ENCODE peak calls at places on chromosomes 7 and 10, in four cellular contexts. L, E, O and H are unnamed samples.

GRCh38 chr10:21340341-21340740 is 185.1 kb downstream of the SKIDA1 start:
- DNase-seq in L (no peak), E (no peak), O (no peak), H (no peak)

GRCh38 chr10:100742067-100742771 is 3.2 kb upstream of the PAX2 start:
- DNase-seq in L (peak), E (peak), O (no peak), H (no peak)

GRCh38 chr10:17387861-17388503 is 66.4 kb downstream of the ST8SIA6 start:
- DNase-seq in L (no peak), E (peak), O (no peak), H (no peak)

GRCh38 chr10:93796167-93796566 is 38.4 kb downstream of the LGI1 start:
- DNase-seq in L (no peak), E (peak), O (no peak), H (no peak)

GRCh38 chr7:111049971-111050680 is 40.8 kb upstream of the LRRN3 start:
- DNase-seq in L (no peak), E (no peak), O (no peak), H (no peak)

GRCh38 chr7:41333506-41333905 is 369.4 kb downstream of the INHBA start:
- DNase-seq in L (no peak), E (no peak), O (no peak), H (no peak)

GRCh38 chr7:29779017-29779416 is 27.3 kb upstream of the WIPF3 start:
- DNase-seq in L (no peak), E (no peak), O (no peak), H (no peak)

GRCh38 chr7:149817836-149818535 is 20.2 kb upstream of the ZNF862 start:
- DNase-seq in L (no peak), E (no peak), O (no peak), H (no peak)

GRCh38 chr7:23547662-23548061 is 15.9 kb upstream of the TRA2A start:
- DNase-seq in L (no peak), E (no peak), O (no peak), H (no peak)

GRCh38 chr7:32533313-32534024 is 38.2 kb downstream of the AVL9 start:
- DNase-seq in L (no peak), E (no peak), O (no peak), H (no peak)

GRCh38 chr10:79104264-79104954 is 35.6 kb downstream of the ZMIZ1 start:
- DNase-seq in L (no peak), E (no peak), O (no peak), H (no peak)

GRCh38 chr10:93775330-93775729 is 17.6 kb downstream of the LGI1 start:
- DNase-seq in L (no peak), E (no peak), O (no peak), H (no peak)

GRCh38 chr10:114393482-114393881 is 10.8 kb downstream of the AFAP1L2 start:
- DNase-seq in L (no peak), E (no peak), O (no peak), H (no peak)

GRCh38 chr10:28400176-28400575 is 97.3 kb upstream of the MPP7 start:
- DNase-seq in L (no peak), E (no peak), O (no peak), H (no peak)

GRCh38 chr10:28400678-28401077 is 97.8 kb upstream of the MPP7 start:
- DNase-seq in L (no peak), E (no peak), O (no peak), H (no peak)

GRCh38 chr10:28393956-28394568 is 91.2 kb upstream of the MPP7 start:
- DNase-seq in L (peak), E (peak), O (peak), H (peak)

GRCh38 chr10:28396317-28396716 is 93.5 kb upstream of the MPP7 start:
- DNase-seq in L (no peak), E (no peak), O (no peak), H (no peak)

DNA sequence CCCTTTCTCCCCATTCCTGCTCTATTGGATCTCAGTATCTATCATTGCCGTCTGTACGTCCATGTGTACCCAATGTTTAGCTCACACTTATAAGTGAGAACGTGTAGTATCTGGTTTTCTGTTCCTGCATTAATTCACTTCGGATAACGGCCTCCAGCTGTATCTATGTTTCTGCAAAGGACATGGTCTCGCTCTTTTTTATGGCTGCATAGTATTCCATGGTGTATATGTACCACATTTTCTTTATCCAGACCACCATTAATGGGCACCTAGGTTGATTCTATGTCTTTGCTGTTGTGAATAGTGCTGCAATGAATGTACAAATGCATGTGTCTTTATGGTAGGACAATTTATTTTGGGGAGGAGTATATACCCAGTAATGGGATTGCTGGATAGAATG is 94.4 kb upstream of the MPP7 start:
- DNase-seq in L (no peak), E (no peak), O (no peak), H (no peak)
- TF ChIP-seq TEAD4 in L (no peak), E (no peak), O (no peak), H (no peak)

DNA sequence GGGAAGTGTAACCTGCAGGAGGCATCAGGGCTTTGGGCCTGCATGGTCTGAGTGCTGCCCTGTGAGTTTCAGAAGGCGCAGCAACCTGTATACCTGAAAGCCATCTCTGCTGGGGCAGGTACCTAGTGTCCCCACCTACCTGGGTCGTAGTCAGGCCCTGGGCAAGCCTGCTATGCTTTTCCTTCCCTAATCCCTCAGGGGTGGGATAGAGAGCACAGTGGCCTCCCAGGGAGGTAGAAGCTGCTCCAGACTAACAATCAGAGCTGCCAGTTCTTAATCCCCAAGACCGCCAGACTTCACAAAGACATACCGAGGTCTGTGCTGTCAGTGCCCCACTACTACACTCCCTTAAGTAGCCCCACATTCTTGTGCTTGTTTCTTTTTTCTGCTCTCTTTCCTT is 52.0 kb downstream of the PTEN start:
- DNase-seq in L (peak), E (no peak), O (no peak), H (peak)
- TF ChIP-seq TEAD4 in L (peak), E (no peak), O (no peak), H (no peak)

GRCh38 chr7:132398253-132398913 is 177.9 kb downstream of the PLXNA4 start:
- DNase-seq in L (no peak), E (no peak), O (no peak), H (no peak)
- TF ChIP-seq TEAD4 in L (no peak), E (no peak), O (no peak), H (no peak)

DNA sequence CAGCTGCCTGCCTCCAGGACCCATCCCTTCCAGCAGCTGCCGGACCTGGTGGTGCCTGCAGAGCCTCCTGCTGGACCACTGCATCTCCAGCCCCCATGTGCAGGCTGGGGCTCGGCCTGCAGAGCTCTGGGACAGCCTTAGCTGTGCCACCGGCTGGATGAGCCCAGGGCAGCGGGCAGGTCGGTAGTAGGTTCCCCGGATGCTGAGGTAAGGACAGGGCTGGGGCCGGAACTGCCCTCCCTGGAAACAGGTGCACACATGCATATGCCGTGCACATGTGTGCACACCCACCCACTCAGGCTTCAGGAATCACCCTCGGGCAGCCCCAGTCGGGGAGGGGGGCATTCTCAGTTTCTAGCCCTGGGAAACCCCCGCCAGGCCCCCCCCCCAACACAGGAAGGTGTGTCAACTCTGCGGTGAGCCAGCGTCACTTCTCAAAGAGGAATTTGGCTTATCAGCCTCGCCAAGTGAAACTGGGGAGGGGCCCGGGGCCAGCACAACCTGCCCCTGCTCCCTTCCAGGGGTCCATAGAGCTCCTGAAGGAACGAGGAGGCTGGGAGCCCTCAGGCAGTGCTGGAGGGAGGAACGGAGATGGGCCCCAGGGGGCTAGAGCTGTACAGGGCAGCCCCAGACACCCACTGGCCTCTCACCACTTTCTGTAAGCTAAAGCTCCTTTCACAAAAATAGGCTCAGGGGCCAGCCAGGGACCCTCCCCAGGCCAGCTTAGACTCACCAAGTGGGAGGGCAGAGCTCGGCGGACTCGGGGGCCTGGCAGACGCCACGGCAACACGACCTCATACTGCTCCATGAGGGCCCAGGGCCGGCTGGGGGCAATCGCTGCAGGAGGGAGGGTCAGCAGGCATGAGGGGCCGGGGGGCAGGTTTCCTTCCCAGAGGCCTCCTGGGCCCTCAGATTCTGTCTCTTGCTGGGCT is 1.7 kb downstream of the ADAM8 start:
- DNase-seq in L (no peak), E (no peak), O (peak), H (no peak)
- TF ChIP-seq TEAD4 in L (no peak), E (no peak), O (no peak), H (no peak)

DNA sequence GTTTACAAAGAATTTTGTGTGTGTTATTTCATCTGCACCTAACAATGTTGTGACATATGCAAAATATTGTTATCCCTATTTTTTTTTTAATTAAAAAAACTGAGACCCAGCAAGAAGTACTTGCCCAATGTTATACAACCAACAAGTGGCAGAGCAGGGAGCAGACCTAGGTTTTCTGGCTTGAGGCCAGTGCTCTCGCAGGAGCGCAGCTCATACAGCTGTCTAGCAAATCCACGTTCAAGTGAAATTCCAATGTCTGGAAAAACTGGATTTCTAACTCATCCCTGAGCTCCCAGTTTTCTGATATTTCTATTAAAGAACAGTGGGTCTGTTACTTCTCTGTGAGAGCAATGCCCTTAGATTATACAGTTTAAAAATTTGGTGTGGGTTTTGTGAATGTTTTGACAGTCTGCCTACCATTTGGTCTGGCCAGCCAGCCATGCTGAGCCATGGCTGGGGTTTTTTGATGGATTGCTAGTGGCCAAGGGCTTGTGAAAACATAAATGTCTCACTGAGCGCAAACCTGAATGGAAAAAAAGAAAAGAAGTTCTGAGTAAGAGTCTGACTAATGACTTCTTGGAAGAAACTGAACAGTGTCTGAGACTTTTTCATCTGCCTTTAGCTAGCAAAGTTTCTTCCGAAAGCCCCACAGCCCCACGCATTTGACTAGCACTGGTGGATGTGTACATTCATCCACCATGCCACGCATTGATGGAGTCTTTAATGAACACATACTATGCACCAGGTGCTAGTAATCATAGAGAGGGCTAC is 15.4 kb upstream of the PRF1 start:
- DNase-seq in L (no peak), E (no peak), O (no peak), H (no peak)
- TF ChIP-seq TEAD4 in L (no peak), E (no peak), O (no peak), H (no peak)

GRCh38 chr7:16845746-16846145 is 36.0 kb downstream of the AGR3 start:
- DNase-seq in L (no peak), E (no peak), O (no peak), H (no peak)

GRCh38 chr7:16850772-16851466 is 30.9 kb downstream of the AGR3 start:
- DNase-seq in L (no peak), E (peak), O (no peak), H (peak)

GRCh38 chr7:16846611-16847165 is 35.1 kb downstream of the AGR3 start:
- DNase-seq in L (no peak), E (no peak), O (no peak), H (no peak)

GRCh38 chr7:16849295-16850148 is 32.3 kb downstream of the AGR3 start:
- DNase-seq in L (no peak), E (no peak), O (no peak), H (no peak)

DNA sequence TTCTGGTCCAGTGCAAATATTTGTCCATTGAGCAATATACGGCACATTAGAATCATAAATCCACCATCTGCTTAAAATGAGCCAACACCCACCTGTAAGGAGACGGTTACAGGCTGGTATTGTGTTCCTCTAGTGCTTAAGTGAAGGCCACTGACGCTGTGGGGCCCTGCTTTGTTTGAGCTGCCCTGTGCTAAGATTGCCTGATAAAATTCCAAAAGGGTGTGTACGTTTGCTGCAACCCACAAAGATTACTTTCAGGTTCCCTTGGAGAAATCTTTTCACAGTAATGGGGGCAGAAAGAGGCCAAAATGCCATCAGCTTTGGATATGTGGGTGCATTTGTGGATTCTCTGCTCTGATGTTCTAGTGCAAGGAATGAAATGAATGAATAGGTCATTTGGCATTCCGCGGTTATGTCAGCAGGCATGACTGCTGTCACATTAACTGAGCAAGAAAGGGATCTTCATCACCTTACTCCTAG is 34.4 kb downstream of the AGR3 start:
- DNase-seq in L (no peak), E (no peak), O (no peak), H (no peak)
- TF ChIP-seq TEAD4 in L (no peak), E (no peak), O (no peak), H (no peak)

DNA sequence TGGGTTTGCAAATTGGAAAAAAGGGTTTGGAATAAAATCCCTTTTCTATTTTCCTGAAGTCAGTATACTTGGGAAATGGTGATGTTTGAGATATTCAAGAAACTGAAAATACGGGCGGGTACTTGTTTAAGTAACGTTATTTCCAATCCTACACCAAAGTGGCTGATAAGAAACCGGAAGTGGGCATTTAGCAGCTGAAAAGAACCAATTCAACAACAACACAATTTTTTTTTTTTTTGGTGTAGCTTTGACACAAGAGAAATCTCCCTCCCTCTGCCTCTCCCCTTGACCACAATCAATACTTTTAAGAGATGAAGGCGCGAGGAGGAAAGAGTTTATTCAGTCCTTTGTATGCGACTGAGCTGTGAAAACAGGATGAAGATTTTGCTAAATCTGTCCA is 13.8 kb upstream of the GFRA1 start:
- DNase-seq in L (no peak), E (no peak), O (no peak), H (no peak)
- TF ChIP-seq TEAD4 in L (no peak), E (no peak), O (no peak), H (no peak)

DNA sequence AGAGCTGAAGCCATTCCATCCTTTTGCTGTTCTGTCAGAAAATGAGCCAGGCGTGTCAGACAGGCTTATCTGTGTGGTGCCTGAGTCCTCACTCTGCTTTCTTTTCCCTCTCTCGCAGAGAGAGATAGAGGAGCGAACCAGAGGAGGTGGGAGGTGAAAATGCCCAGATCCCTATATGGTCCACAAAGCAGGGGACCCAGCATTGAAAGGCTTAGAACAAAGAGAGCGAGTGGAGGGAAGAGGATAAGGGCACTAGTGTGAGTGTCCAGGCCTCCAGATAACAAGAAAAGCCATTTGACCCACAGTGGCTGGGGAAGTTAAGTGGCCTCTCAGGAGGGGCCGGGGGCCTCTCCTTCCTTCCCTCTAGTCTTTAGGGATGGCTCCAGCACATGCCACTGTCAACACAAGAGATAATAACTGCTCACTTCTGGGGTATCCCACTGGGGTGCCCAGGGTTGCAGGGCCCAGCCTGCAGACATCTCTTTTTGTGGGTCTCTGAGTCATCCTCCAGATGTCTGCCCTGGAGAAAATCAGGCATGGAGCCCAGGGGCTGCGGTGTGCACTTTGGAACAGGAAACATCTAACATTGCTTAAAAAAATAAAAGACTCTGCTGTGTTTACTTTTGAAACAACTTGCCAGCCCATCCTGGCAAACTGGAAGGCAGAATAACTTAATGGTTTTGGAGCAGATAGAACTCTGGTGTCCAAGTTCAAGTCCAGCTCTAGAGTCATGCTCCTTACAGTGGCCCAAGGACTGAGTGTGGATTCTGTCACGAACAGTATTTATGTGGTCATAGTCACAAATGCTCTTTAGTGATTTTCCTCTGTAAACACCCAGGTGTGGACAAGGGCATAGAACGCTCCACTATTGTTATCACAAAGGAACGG is 189.5 kb downstream of the CXCL12 start:
- DNase-seq in L (no peak), E (no peak), O (no peak), H (no peak)
- TF ChIP-seq TEAD4 in L (no peak), E (no peak), O (no peak), H (no peak)

GRCh38 chr7:155256081-155256760 is 41.5 kb upstream of the INSIG1 start:
- DNase-seq in L (no peak), E (peak), O (no peak), H (no peak)

GRCh38 chr7:155257482-155258232 is 40.0 kb upstream of the INSIG1 start:
- DNase-seq in L (no peak), E (peak), O (no peak), H (no peak)

GRCh38 chr7:155256761-155257481 is 40.8 kb upstream of the INSIG1 start:
- DNase-seq in L (no peak), E (peak), O (no peak), H (no peak)

GRCh38 chr7:155259791-155260497 is 37.7 kb upstream of the INSIG1 start:
- DNase-seq in L (no peak), E (no peak), O (no peak), H (no peak)

GRCh38 chr7:155258233-155258575 is 39.5 kb upstream of the INSIG1 start:
- DNase-seq in L (no peak), E (no peak), O (no peak), H (no peak)
- TF ChIP-seq TEAD4 in L (no peak), E (no peak), O (no peak), H (no peak)